ENCODE peak calls at places on chromosomes 2 and 18, in five cellular contexts. One of them, this sample, is unnamed. For H3K4me1, the result is how much of the 10 kb centered on the place peaks cover.

GRCh38 chr18:77522031-77522675 is 272.5 kb downstream of the GALR1 start:
- DNase-seq in HCT116: no peak
- DNase-seq in right lobe of liver: no peak
- DNase-seq in tibial artery: no peak
- DNase-seq in body of pancreas: no peak
- DNase-seq in this sample: no peak

GRCh38 chr18:49250819-49251388 is 209.5 kb downstream of the DYM start:
- DNase-seq in tibial artery: no peak
- DNase-seq in HCT116: no peak
- DNase-seq in right lobe of liver: no peak
- DNase-seq in body of pancreas: no peak
- DNase-seq in this sample: no peak

GRCh38 chr2:219997341-219997851 is 370.0 kb downstream of the SLC4A3 start:
- DNase-seq in body of pancreas: peak
- DNase-seq in right lobe of liver: no peak
- DNase-seq in HCT116: no peak
- DNase-seq in tibial artery: no peak
- DNase-seq in this sample: peak

GRCh38 chr2:96267159-96267971 is 1.3 kb downstream of the CIAO1 start:
- DNase-seq in HCT116: peak
- DNase-seq in body of pancreas: peak
- DNase-seq in right lobe of liver: peak
- DNase-seq in tibial artery: no peak
- DNase-seq in this sample: no peak

GRCh38 chr18:63895190-63895589 is 7.7 kb downstream of the SERPINB2 start:
- DNase-seq in tibial artery: no peak
- DNase-seq in HCT116: no peak
- DNase-seq in body of pancreas: no peak
- DNase-seq in right lobe of liver: no peak
- DNase-seq in this sample: no peak

GRCh38 chr2:71695235-71696120 is 242.1 kb downstream of the DYSF start:
- DNase-seq in HCT116: no peak
- DNase-seq in body of pancreas: no peak
- DNase-seq in tibial artery: peak
- DNase-seq in right lobe of liver: no peak
- DNase-seq in this sample: no peak

GRCh38 chr18:25099838-25100393 is 252.1 kb downstream of the ZNF521 start:
- DNase-seq in HCT116: no peak
- DNase-seq in tibial artery: no peak
- DNase-seq in right lobe of liver: no peak
- DNase-seq in body of pancreas: no peak
- DNase-seq in this sample: no peak

GRCh38 chr2:128345436-128346165 is 26.9 kb upstream of the HS6ST1 start:
- DNase-seq in tibial artery: no peak
- DNase-seq in right lobe of liver: no peak
- DNase-seq in HCT116: no peak
- DNase-seq in body of pancreas: no peak
- DNase-seq in this sample: no peak

GRCh38 chr2:240581811-240582210 is 4.7 kb upstream of the CAPN10 start:
- DNase-seq in tibial artery: no peak
- DNase-seq in body of pancreas: no peak
- DNase-seq in HCT116: no peak
- DNase-seq in right lobe of liver: no peak
- DNase-seq in this sample: no peak

GRCh38 chr2:203395858-203396257 is 67.7 kb downstream of the ABI2 start:
- DNase-seq in tibial artery: no peak
- DNase-seq in body of pancreas: no peak
- DNase-seq in HCT116: no peak
- DNase-seq in right lobe of liver: no peak
- DNase-seq in this sample: no peak

GRCh38 chr18:52504589-52504988 is 164.6 kb downstream of the DCC start:
- DNase-seq in HCT116: no peak
- DNase-seq in body of pancreas: no peak
- DNase-seq in right lobe of liver: no peak
- DNase-seq in tibial artery: no peak
- DNase-seq in this sample: no peak

GRCh38 chr18:23828426-23828825 is 139.2 kb downstream of the LAMA3 start:
- DNase-seq in body of pancreas: no peak
- DNase-seq in tibial artery: no peak
- DNase-seq in right lobe of liver: no peak
- DNase-seq in HCT116: peak
- DNase-seq in this sample: no peak

GRCh38 chr2:204033601-204034495 is 97.3 kb downstream of the ICOS start:
- DNase-seq in right lobe of liver: no peak
- DNase-seq in HCT116: no peak
- DNase-seq in tibial artery: no peak
- DNase-seq in body of pancreas: no peak
- DNase-seq in this sample: no peak

GRCh38 chr2:135993421-135993820 is 8.0 kb upstream of the DARS1 start:
- DNase-seq in tibial artery: no peak
- DNase-seq in right lobe of liver: no peak
- DNase-seq in HCT116: no peak
- DNase-seq in body of pancreas: no peak
- DNase-seq in this sample: no peak

GRCh38 chr2:132641819-132642218 is 28.2 kb downstream of the LYPD1 start:
- DNase-seq in right lobe of liver: no peak
- DNase-seq in tibial artery: no peak
- DNase-seq in HCT116: no peak
- DNase-seq in body of pancreas: no peak
- DNase-seq in this sample: no peak

GRCh38 chr2:189379731-189380261 is 61.5 kb upstream of the WDR75 start:
- DNase-seq in tibial artery: no peak
- DNase-seq in body of pancreas: no peak
- DNase-seq in right lobe of liver: no peak
- DNase-seq in HCT116: no peak
- DNase-seq in this sample: no peak

GRCh38 chr2:8857709-8858108 is 20.3 kb upstream of the KIDINS220 start:
- DNase-seq in HCT116: no peak
- DNase-seq in tibial artery: no peak
- DNase-seq in body of pancreas: no peak
- DNase-seq in right lobe of liver: no peak
- DNase-seq in this sample: no peak

GRCh38 chr2:1515073-1515430 is 101.8 kb downstream of the TPO start:
- DNase-seq in tibial artery: no peak
- DNase-seq in right lobe of liver: no peak
- DNase-seq in body of pancreas: no peak
- DNase-seq in HCT116: no peak
- DNase-seq in this sample: no peak

GRCh38 chr18:46061387-46061786 is 10.7 kb downstream of the PSTPIP2 start:
- DNase-seq in body of pancreas: peak
- DNase-seq in tibial artery: no peak
- DNase-seq in right lobe of liver: peak
- DNase-seq in HCT116: no peak
- DNase-seq in this sample: no peak

GRCh38 chr2:100416939-100417744 is at the start of gene CHST10:
- DNase-seq in HCT116: no peak
- DNase-seq in right lobe of liver: peak
- DNase-seq in tibial artery: peak
- DNase-seq in body of pancreas: peak
- DNase-seq in this sample: peak

GRCh38 chr2:170340693-170341068 is 162.7 kb downstream of the MYO3B start:
- DNase-seq in right lobe of liver: no peak
- DNase-seq in body of pancreas: no peak
- DNase-seq in tibial artery: no peak
- DNase-seq in HCT116: no peak
- DNase-seq in this sample: no peak

GRCh38 chr2:88842656-88843055 is 151.2 kb downstream of the RPIA start:
- DNase-seq in tibial artery: no peak
- DNase-seq in body of pancreas: no peak
- DNase-seq in right lobe of liver: no peak
- DNase-seq in HCT116: no peak
- DNase-seq in this sample: no peak

GRCh38 chr2:236207472-236207871 is 39.3 kb upstream of the GBX2 start:
- DNase-seq in tibial artery: peak
- DNase-seq in body of pancreas: no peak
- DNase-seq in right lobe of liver: no peak
- DNase-seq in HCT116: no peak
- DNase-seq in this sample: no peak

GRCh38 chr2:175431054-175431780 is 249.7 kb upstream of the ATP5MC3 start:
- DNase-seq in HCT116: no peak
- DNase-seq in body of pancreas: no peak
- DNase-seq in tibial artery: no peak
- DNase-seq in right lobe of liver: no peak
- DNase-seq in this sample: no peak

GRCh38 chr18:69484699-69485396 is 84.2 kb downstream of the DOK6 start:
- DNase-seq in HCT116: no peak
- DNase-seq in right lobe of liver: no peak
- DNase-seq in body of pancreas: no peak
- DNase-seq in tibial artery: no peak
- DNase-seq in this sample: no peak

GRCh38 chr2:133821107-133821760 is 253.0 kb upstream of the NCKAP5 start:
- DNase-seq in HCT116: no peak
- DNase-seq in right lobe of liver: no peak
- DNase-seq in body of pancreas: no peak
- DNase-seq in tibial artery: no peak
- DNase-seq in this sample: no peak

GRCh38 chr2:30710016-30710415 is 97.2 kb downstream of the CAPN13 start:
- DNase-seq in HCT116: no peak
- DNase-seq in body of pancreas: no peak
- DNase-seq in right lobe of liver: no peak
- DNase-seq in tibial artery: peak
- DNase-seq in this sample: no peak
- H3K4me1 ChIP-seq in HCT116: under half
- H3K4me1 ChIP-seq in body of pancreas: under half
- H3K4me1 ChIP-seq in right lobe of liver: under half
- H3K4me1 ChIP-seq in tibial artery: under half
- H3K4me1 ChIP-seq in this sample: under half

GRCh38 chr2:62309465-62310091 is 113.7 kb downstream of the B3GNT2 start:
- DNase-seq in HCT116: no peak
- DNase-seq in body of pancreas: no peak
- DNase-seq in right lobe of liver: no peak
- DNase-seq in tibial artery: no peak
- DNase-seq in this sample: no peak

GRCh38 chr2:62306751-62307468 is 111.0 kb downstream of the B3GNT2 start:
- DNase-seq in HCT116: peak
- DNase-seq in body of pancreas: peak
- DNase-seq in right lobe of liver: no peak
- DNase-seq in tibial artery: no peak
- DNase-seq in this sample: no peak

GRCh38 chr2:62309081-62309464 is 113.2 kb downstream of the B3GNT2 start:
- DNase-seq in tibial artery: no peak
- DNase-seq in right lobe of liver: no peak
- DNase-seq in HCT116: no peak
- DNase-seq in body of pancreas: no peak
- DNase-seq in this sample: no peak

GRCh38 chr2:62305421-62306176 is 109.7 kb downstream of the B3GNT2 start:
- DNase-seq in right lobe of liver: no peak
- DNase-seq in tibial artery: no peak
- DNase-seq in HCT116: no peak
- DNase-seq in body of pancreas: no peak
- DNase-seq in this sample: no peak

DNA sequence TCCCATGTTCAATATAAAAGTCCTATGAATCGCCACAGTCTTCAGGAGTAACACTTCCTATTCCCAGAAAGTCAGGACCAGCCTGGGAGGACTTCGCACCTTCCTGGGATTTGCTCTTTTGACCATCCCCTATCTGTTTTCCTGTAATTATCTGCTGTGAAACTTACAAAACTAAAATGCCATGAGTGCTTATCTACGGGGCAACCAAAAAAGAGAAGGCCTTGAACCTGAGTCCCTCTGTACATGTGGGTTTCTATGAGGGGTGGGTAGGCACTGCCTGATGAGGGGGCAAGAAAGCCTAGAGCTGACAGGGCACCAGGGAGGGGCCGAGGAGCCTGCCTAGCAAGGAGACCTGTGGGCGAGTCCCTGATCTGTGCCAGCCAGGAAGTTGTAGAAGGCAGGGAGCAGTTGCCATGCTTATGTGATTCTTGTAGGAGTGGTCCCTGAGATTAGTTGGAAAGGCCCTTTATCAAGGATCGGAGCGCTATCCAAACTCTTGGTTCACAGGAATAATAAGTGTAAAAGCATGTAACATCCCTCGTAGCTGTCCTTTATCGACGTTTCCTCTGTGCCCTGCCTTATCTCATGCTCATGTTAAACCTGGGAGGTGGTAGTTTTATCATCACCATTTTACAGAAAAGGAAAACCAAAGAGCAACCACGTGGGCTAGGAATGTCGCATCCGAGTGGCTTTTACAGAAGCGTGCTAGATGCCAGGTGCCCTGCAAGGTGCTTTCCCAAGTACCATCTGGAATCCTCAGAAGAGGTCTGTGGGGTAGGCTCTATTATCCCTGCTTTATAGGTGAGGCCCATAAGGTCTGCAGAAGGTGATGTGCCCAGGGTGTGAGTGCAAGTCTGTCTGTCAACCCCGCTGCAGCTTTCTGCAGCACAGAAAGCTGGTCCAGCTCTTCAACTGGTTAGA is 111.8 kb downstream of the B3GNT2 start:
- DNase-seq in right lobe of liver: no peak
- DNase-seq in body of pancreas: no peak
- DNase-seq in tibial artery: no peak
- DNase-seq in HCT116: no peak
- DNase-seq in this sample: no peak
- H3K4me1 ChIP-seq in right lobe of liver: under half
- H3K4me1 ChIP-seq in body of pancreas: under half
- H3K4me1 ChIP-seq in tibial artery: under half
- H3K4me1 ChIP-seq in HCT116: half or more
- H3K4me1 ChIP-seq in this sample: under half

GRCh38 chr2:65831528-65831927 is 399.1 kb upstream of the SPRED2 start:
- DNase-seq in HCT116: no peak
- DNase-seq in tibial artery: no peak
- DNase-seq in right lobe of liver: no peak
- DNase-seq in body of pancreas: no peak
- DNase-seq in this sample: no peak
- H3K4me1 ChIP-seq in HCT116: under half
- H3K4me1 ChIP-seq in tibial artery: under half
- H3K4me1 ChIP-seq in right lobe of liver: under half
- H3K4me1 ChIP-seq in body of pancreas: under half
- H3K4me1 ChIP-seq in this sample: under half

DNA sequence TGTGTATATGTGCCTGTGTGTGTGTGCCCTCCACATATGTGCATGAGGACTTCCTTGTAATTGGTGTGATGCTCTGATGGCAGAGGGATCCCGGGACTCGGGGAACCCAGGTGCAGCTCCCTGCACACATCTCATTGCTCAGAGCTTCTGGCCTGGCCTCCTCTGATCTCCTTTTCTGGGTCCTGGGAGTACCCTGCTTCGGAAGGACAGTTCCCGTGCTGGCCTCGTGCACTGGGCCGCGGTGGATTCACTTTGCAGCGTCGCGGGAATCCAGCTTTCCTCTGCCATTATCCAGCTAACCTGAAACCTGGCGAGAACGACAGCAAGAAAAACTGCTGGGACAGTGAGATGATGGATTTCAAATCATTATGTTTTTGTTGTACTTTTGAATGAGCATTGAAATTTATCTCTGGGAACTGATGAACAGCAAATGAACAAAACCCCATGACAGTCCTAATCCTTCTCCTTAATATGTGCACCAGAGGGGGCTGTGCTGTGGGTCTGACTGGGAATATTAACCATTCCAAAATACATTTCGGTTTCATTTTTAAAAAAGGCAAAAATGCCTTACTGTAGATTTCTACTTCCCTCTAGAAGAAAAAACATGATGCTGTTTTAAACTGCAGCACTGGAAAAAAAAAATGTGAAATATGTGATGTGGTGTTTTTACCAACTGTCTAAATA is 78.2 kb downstream of the PTGR3 start:
- DNase-seq in tibial artery: peak
- DNase-seq in HCT116: no peak
- DNase-seq in body of pancreas: no peak
- DNase-seq in right lobe of liver: no peak
- DNase-seq in this sample: no peak
- H3K4me1 ChIP-seq in tibial artery: under half
- H3K4me1 ChIP-seq in HCT116: under half
- H3K4me1 ChIP-seq in body of pancreas: under half
- H3K4me1 ChIP-seq in right lobe of liver: under half
- H3K4me1 ChIP-seq in this sample: under half